ENCODE peak calls at places on chromosomes 7 and 10, in eight cellular contexts. D is Panc1; M is right cardiac atrium; T is left lung; K is mucosa of descending colon; B is activated T-cell treated with anti-CD3 and anti-CD28 coated beads, Interleukin-2, amount 50 U/mL, for 4 hours; V is naive thymus-derived CD8-positive, alpha-beta T cell; R is psoas muscle. G is an unnamed sample.

GRCh38 chr7:100021297-100021696 is 5.9 kb downstream of the ZKSCAN1 start:
- ATAC-seq in B (peak; percentile 39), T (no peak), D (no peak), M (no peak), K (no peak), R (no peak), V (no peak), G (no peak)

GRCh38 chr10:79927111-79927828 is 21.6 kb downstream of the SFTPD start:
- ATAC-seq in B (no peak), R (no peak), M (peak; percentile 73), V (no peak), D (no peak), T (peak; percentile 80), K (no peak), G (no peak)

GRCh38 chr7:45687721-45688120 is 113.6 kb downstream of the ADCY1 start:
- ATAC-seq in D (no peak), M (peak; percentile 44), T (no peak), R (no peak), B (no peak), K (no peak), V (no peak), G (no peak)

GRCh38 chr7:75879771-75880184 is 944 bp downstream of the RHBDD2 start:
- ATAC-seq in D (no peak), R (no peak), B (no peak), M (no peak), K (no peak), V (peak; percentile 20), T (no peak), G (no peak)

GRCh38 chr7:6344278-6344677 is 71.9 kb upstream of the CYTH3 start:
- ATAC-seq in B (no peak), K (no peak), V (no peak), T (no peak), D (no peak), R (no peak), M (no peak), G (no peak)

GRCh38 chr7:40008218-40008815 is 58.3 kb downstream of the CDK13 start:
- ATAC-seq in D (no peak), B (no peak), K (no peak), M (no peak), V (no peak), R (no peak), T (no peak), G (no peak)

GRCh38 chr7:64035388-64035787 is 9.8 kb upstream of the ZNF727 start:
- ATAC-seq in R (no peak), V (no peak), B (no peak), T (no peak), M (no peak), K (no peak), D (no peak), G (no peak)

GRCh38 chr10:43965033-43965917 is 316.6 kb upstream of the ZNF32 start:
- ATAC-seq in D (no peak), R (no peak), M (peak; percentile 39), V (no peak), B (no peak), K (no peak), T (peak; percentile 23), G (no peak)

GRCh38 chr7:44534501-44534900 is 6.6 kb downstream of the NPC1L1 start:
- ATAC-seq in B (peak; percentile 88), V (peak; percentile 67), T (peak; percentile 66), K (peak; percentile 69), M (no peak), R (no peak), D (peak; percentile 64), G (peak; percentile 57)

GRCh38 chr7:73544678-73545077 is 12.8 kb downstream of the BCL7B start:
- ATAC-seq in D (no peak), K (no peak), M (no peak), T (no peak), V (no peak), R (no peak), B (no peak), G (no peak)

GRCh38 chr7:36092221-36092771 is 60.8 kb upstream of the EEPD1 start:
- ATAC-seq in V (no peak), B (no peak), D (no peak), K (no peak), M (peak; percentile 10), T (no peak), R (no peak), G (no peak)

G was measured in stimulated activated memory B cell treated with anti-CD40 and anti-IgM and Interleukin-4, amounts not matched to agents 10 μg/mL and 1 μg/mL and 100 μg/mL, for 72 hours.